ENCODE peak calls at places on chromosomes 12 and 14, in six cellular contexts. Q is NCI-H1105; H is HEK293T; L is KG1; A is stimulated activated CD4-positive, alpha-beta T cell treated with anti-CD3 and anti-CD28 coated beads, Interleukin-2, amount 100 ng/mL, for 48 hours; U is HTR-8/SVneo. G is an unnamed sample.

GRCh38 chr12:96237465-96238077 is 43.4 kb downstream of the ELK3 start:
- DNase-seq in Q (no peak), H (no peak), L (peak), U (peak), A (peak), G (no peak)

GRCh38 chr14:99280041-99280731 is 8.2 kb upstream of the BCL11B start:
- DNase-seq in U (no peak), Q (no peak), H (no peak), L (no peak), A (no peak), G (no peak)

GRCh38 chr12:108896331-108896730 is 16.4 kb downstream of the DAO start:
- DNase-seq in A (no peak), U (no peak), L (no peak), H (no peak), Q (no peak), G (no peak)

GRCh38 chr12:57834086-57834876 is 12.2 kb downstream of the CTDSP2 start:
- DNase-seq in Q (no peak), H (no peak), U (no peak), L (no peak), A (no peak), G (peak)

GRCh38 chr14:83816755-83817154 is 1713.2 kb upstream of the FLRT2 start:
- DNase-seq in H (peak), L (no peak), U (peak), Q (no peak), A (no peak), G (no peak)

GRCh38 chr12:53152390-53152789 is 28.1 kb upstream of the ZNF740 start:
- DNase-seq in A (no peak), H (no peak), Q (no peak), L (no peak), U (no peak), G (no peak)

GRCh38 chr12:6393109-6393508 is 9.1 kb downstream of the LTBR start:
- DNase-seq in U (no peak), A (no peak), Q (no peak), L (no peak), H (no peak), G (no peak)

GRCh38 chr14:51989293-51990234 is at the start of gene RTRAF:
- DNase-seq in U (peak), A (peak), Q (peak), H (peak), L (peak), G (peak)

GRCh38 chr12:109241936-109242335 is 67.1 kb downstream of the FOXN4 start:
- DNase-seq in Q (no peak), A (no peak), H (no peak), L (no peak), U (no peak), G (no peak)

GRCh38 chr12:87270894-87271293 is 758.3 kb downstream of the C12orf50 start:
- DNase-seq in U (no peak), H (no peak), A (no peak), L (no peak), Q (no peak), G (no peak)

GRCh38 chr14:104576607-104577332 is 2.8 kb upstream of the C14orf180 start:
- DNase-seq in U (no peak), L (no peak), H (no peak), Q (no peak), A (no peak), G (no peak)

GRCh38 chr14:94376108-94376975 is 12.1 kb downstream of the SERPINA1 start:
- DNase-seq in Q (no peak), H (no peak), L (no peak), U (no peak), A (no peak), G (no peak)

GRCh38 chr12:122871851-122872785 is 23.8 kb downstream of the VPS37B start:
- DNase-seq in U (no peak), A (peak), L (peak), H (no peak), Q (no peak), G (peak)

GRCh38 chr12:57475271-57476161 is 4.2 kb downstream of the ARHGAP9 start:
- DNase-seq in A (no peak), H (no peak), Q (no peak), L (no peak), U (no peak), G (no peak)

GRCh38 chr12:109222062-109222461 is 87.0 kb downstream of the FOXN4 start:
- DNase-seq in A (no peak), U (no peak), H (no peak), L (no peak), Q (no peak), G (no peak)

GRCh38 chr14:91409991-91410401 is 7.6 kb downstream of the CCDC88C start:
- DNase-seq in L (no peak), U (no peak), A (no peak), Q (no peak), H (no peak), G (no peak)

GRCh38 chr14:92462568-92462967 is 51.0 kb upstream of the RIN3 start:
- DNase-seq in A (no peak), L (no peak), Q (no peak), U (no peak), H (no peak), G (no peak)

GRCh38 chr14:88818018-88818417 is 6.4 kb upstream of the TTC8 start:
- DNase-seq in U (no peak), H (no peak), A (no peak), L (no peak), Q (no peak), G (no peak)

GRCh38 chr12:34402899-34403705 is 380.8 kb downstream of the ALG10 start:
- DNase-seq in A (no peak), H (peak), L (no peak), Q (no peak), U (no peak), G (no peak)

GRCh38 chr12:8697120-8697475 is 693 bp upstream of the RIMKLB start:
- DNase-seq in H (no peak), Q (peak), L (no peak), A (no peak), U (peak), G (no peak)

GRCh38 chr12:125544979-125545378 is 479.7 kb downstream of the AACS start:
- DNase-seq in L (no peak), A (no peak), U (no peak), H (no peak), Q (no peak), G (no peak)

GRCh38 chr12:86216591-86216990 is 39.6 kb downstream of the MGAT4C start:
- DNase-seq in H (no peak), U (no peak), Q (no peak), L (no peak), A (no peak), G (no peak)

GRCh38 chr12:75935544-75936242 is 95.9 kb downstream of the PHLDA1 start:
- DNase-seq in L (no peak), A (no peak), H (no peak), Q (no peak), U (no peak), G (no peak)

GRCh38 chr14:104714681-104715080 is 9.3 kb upstream of the ADSS1 start:
- DNase-seq in Q (no peak), A (no peak), H (no peak), L (no peak), U (no peak), G (no peak)

GRCh38 chr14:61218765-61219164 is 62.4 kb downstream of the TMEM30B start:
- DNase-seq in A (no peak), L (no peak), Q (no peak), U (no peak), H (no peak), G (no peak)

GRCh38 chr12:84572186-84572585 is 340.4 kb downstream of the SLC6A15 start:
- DNase-seq in A (no peak), H (no peak), L (no peak), U (no peak), Q (no peak), G (no peak)

GRCh38 chr12:57780284-57780897 is 2.2 kb upstream of the TSFM start:
- DNase-seq in A (no peak), H (no peak), U (no peak), L (no peak), Q (no peak), G (no peak)

GRCh38 chr12:47797432-47797831 is 22.3 kb downstream of the HDAC7 start:
- DNase-seq in L (no peak), H (peak), A (no peak), U (no peak), Q (no peak), G (no peak)

GRCh38 chr12:46458500-46459106 is 86.0 kb upstream of the SLC38A2 start:
- DNase-seq in L (no peak), A (no peak), H (no peak), U (no peak), Q (no peak), G (no peak)

GRCh38 chr12:111529424-111530368 is 69.4 kb downstream of the ATXN2 start:
- DNase-seq in H (peak), A (peak), Q (peak), U (peak), L (peak), G (peak)

GRCh38 chr12:92408072-92408900 is 262.6 kb upstream of the BTG1 start:
- DNase-seq in A (peak), H (peak), Q (peak), U (no peak), L (no peak), G (peak)

GRCh38 chr12:57864811-57865751 is 18.6 kb upstream of the CTDSP2 start:
- DNase-seq in A (peak), L (no peak), Q (no peak), U (peak), H (peak), G (peak)

GRCh38 chr12:25819713-25820112 is 138.8 kb upstream of the RASSF8 start:
- DNase-seq in H (no peak), A (no peak), L (no peak), U (no peak), Q (peak), G (no peak)

GRCh38 chr14:64663174-64663573 is 41.0 kb upstream of the PLEKHG3 start:
- DNase-seq in U (no peak), H (no peak), Q (peak), A (no peak), L (no peak), G (no peak)

GRCh38 chr12:127620956-127621355 is 646.0 kb upstream of the TMEM132C start:
- DNase-seq in Q (peak), A (no peak), L (no peak), H (no peak), U (no peak), G (no peak)

GRCh38 chr12:49057888-49058287 is 2.7 kb downstream of the KMT2D start:
- DNase-seq in L (no peak), U (no peak), H (no peak), Q (no peak), A (no peak), G (no peak)

GRCh38 chr12:25769076-25769945 is 189.2 kb upstream of the RASSF8 start:
- DNase-seq in L (no peak), A (no peak), Q (no peak), U (peak), H (no peak), G (no peak)

GRCh38 chr12:11607313-11608081 is 42.0 kb upstream of the ETV6 start:
- DNase-seq in H (no peak), U (peak), L (no peak), Q (no peak), A (no peak), G (no peak)

GRCh38 chr12:132484891-132485441 is 5.0 kb upstream of the FBRSL1 start:
- DNase-seq in L (no peak), U (no peak), H (no peak), A (no peak), Q (no peak), G (no peak)

G was measured in MM.1S.